ENCODE peak calls at places on chromosome 22, in seven cellular contexts. H is H1, C is SJSA1, M is skeletal muscle cell, Z is GM23338, N is mesendoderm, K is dorsolateral prefrontal cortex. V is an unnamed sample.

GRCh38 chr22:35883028-35883620 is 145.5 kb downstream of the RBFOX2 start:
- DNase-seq in Z (peak), N (peak), M (no peak), C (no peak), H (no peak), K (no peak), V (no peak)

GRCh38 chr22:50626856-50627451 is 998 bp downstream of the ARSA start:
- DNase-seq in C (no peak), Z (no peak), H (no peak), N (no peak), K (no peak), M (no peak), V (no peak)

GRCh38 chr22:44667829-44668189 is 34.2 kb upstream of the PRR5 start:
- DNase-seq in Z (no peak), K (no peak), N (no peak), M (no peak), H (no peak), C (no peak), V (no peak)

GRCh38 chr22:35938226-35938625 is 90.4 kb downstream of the RBFOX2 start:
- DNase-seq in M (no peak), Z (no peak), C (no peak), H (no peak), K (no peak), N (no peak), V (no peak)

GRCh38 chr22:40258463-40259046 is 80.8 kb downstream of the TNRC6B start:
- DNase-seq in M (peak), C (no peak), H (no peak), Z (no peak), K (no peak), N (no peak), V (no peak)

GRCh38 chr22:49760630-49761571 is 66.8 kb downstream of the BRD1 start:
- DNase-seq in K (no peak), N (no peak), H (no peak), M (no peak), C (no peak), Z (no peak), V (peak)

GRCh38 chr22:38238519-38239051 is 34.2 kb downstream of the TMEM184B start:
- DNase-seq in H (no peak), Z (no peak), C (no peak), K (no peak), N (no peak), M (peak), V (no peak)

GRCh38 chr22:44448271-44448780 is 49.7 kb downstream of the RTL6 start:
- DNase-seq in H (no peak), N (no peak), C (peak), K (no peak), Z (no peak), M (peak), V (no peak)

GRCh38 chr22:20128902-20129746 is 2.5 kb upstream of the ZDHHC8 start:
- DNase-seq in M (no peak), C (no peak), N (peak), K (peak), H (no peak), Z (peak), V (peak)

GRCh38 chr22:49703990-49704344 is 123.7 kb downstream of the BRD1 start:
- DNase-seq in C (no peak), M (no peak), H (no peak), Z (no peak), K (no peak), N (no peak), V (no peak)

GRCh38 chr22:21108379-21109115 is 62.8 kb downstream of the LRRC74B start:
- DNase-seq in H (no peak), M (no peak), N (no peak), Z (no peak), K (no peak), C (no peak), V (no peak)

GRCh38 chr22:49577168-49578060 is 250.3 kb downstream of the BRD1 start:
- DNase-seq in N (no peak), K (no peak), M (no peak), H (no peak), C (no peak), Z (no peak), V (no peak)

GRCh38 chr22:33470456-33470855 is 412.3 kb upstream of the SYN3 start:
- DNase-seq in N (no peak), H (no peak), K (no peak), C (no peak), Z (no peak), M (no peak), V (no peak)

GRCh38 chr22:26461188-26461810 is 22.3 kb downstream of the HPS4 start:
- DNase-seq in Z (peak), K (peak), H (peak), C (peak), M (no peak), N (peak), V (peak)

GRCh38 chr22:20228055-20228938 is 39.8 kb downstream of the RTN4R start:
- DNase-seq in C (no peak), N (no peak), K (no peak), M (no peak), H (no peak), Z (no peak), V (no peak)

GRCh38 chr22:27220349-27220748 is 563.0 kb downstream of the MIAT start:
- DNase-seq in K (no peak), H (no peak), N (no peak), M (peak), C (no peak), Z (no peak), V (no peak)

GRCh38 chr22:33720166-33720878 is 200.0 kb downstream of the LARGE1 start:
- DNase-seq in C (no peak), N (no peak), Z (no peak), M (no peak), K (no peak), H (no peak), V (no peak)

GRCh38 chr22:28799834-28800307 is 498 bp downstream of the XBP1 start:
- DNase-seq in M (peak), Z (peak), H (no peak), K (peak), C (peak), N (peak), V (no peak)

GRCh38 chr22:41672780-41673509 is 15.7 kb downstream of the SNU13 start:
- DNase-seq in H (no peak), M (no peak), C (no peak), N (peak), K (no peak), Z (peak), V (no peak)

GRCh38 chr22:42217019-42217751 is 53.3 kb downstream of the TCF20 start:
- DNase-seq in N (no peak), H (no peak), M (peak), C (no peak), Z (no peak), K (no peak), V (no peak)

GRCh38 chr22:42937164-42937854 is 77.6 kb downstream of the PACSIN2 start:
- DNase-seq in M (peak), K (no peak), Z (no peak), H (no peak), N (peak), C (peak), V (peak)

GRCh38 chr22:50734986-50735738 is 2.8 kb upstream of the ACR start:
- DNase-seq in C (peak), Z (no peak), N (no peak), K (no peak), H (no peak), M (no peak), V (no peak)

GRCh38 chr22:48919187-48919590 is 908.5 kb downstream of the BRD1 start:
- DNase-seq in Z (no peak), C (no peak), M (no peak), N (no peak), K (no peak), H (no peak), V (no peak)

GRCh38 chr22:44107341-44107740 is 73.4 kb upstream of the PARVG start:
- DNase-seq in K (no peak), N (peak), H (peak), C (no peak), Z (peak), M (no peak), V (no peak)

GRCh38 chr22:28801845-28802594 is 1.7 kb upstream of the XBP1 start:
- DNase-seq in C (peak), N (no peak), Z (peak), H (no peak), K (no peak), M (no peak), V (peak)

GRCh38 chr22:35489225-35489624 is 51.4 kb upstream of the RASD2 start:
- DNase-seq in Z (no peak), C (no peak), N (no peak), H (no peak), K (no peak), M (no peak), V (no peak)

GRCh38 chr22:33850724-33851123 is 69.6 kb downstream of the LARGE1 start:
- DNase-seq in M (no peak), C (no peak), N (peak), Z (peak), K (no peak), H (peak), V (no peak)

GRCh38 chr22:22824340-22825212 is 63.0 kb upstream of the IGLL5 start:
- DNase-seq in M (no peak), C (no peak), N (no peak), Z (no peak), H (no peak), K (no peak), V (no peak)

GRCh38 chr22:26890870-26891269 is 233.5 kb downstream of the MIAT start:
- DNase-seq in K (no peak), Z (peak), N (peak), M (no peak), C (no peak), H (no peak), V (no peak)

GRCh38 chr22:49763696-49764095 is 64.0 kb downstream of the BRD1 start:
- DNase-seq in K (no peak), Z (no peak), C (peak), M (no peak), H (no peak), N (no peak), V (no peak)

GRCh38 chr22:45968751-45969413 is 8.1 kb downstream of the WNT7B start:
- DNase-seq in K (no peak), Z (no peak), H (no peak), N (no peak), C (peak), M (peak), V (no peak)

GRCh38 chr22:28031383-28031922 is 112.4 kb upstream of the PITPNB start:
- DNase-seq in H (no peak), M (no peak), N (no peak), K (no peak), Z (no peak), C (peak), V (no peak)

GRCh38 chr22:31627223-31627731 is 34.7 kb downstream of the PISD start:
- DNase-seq in C (no peak), N (no peak), Z (no peak), M (no peak), H (no peak), K (no peak), V (no peak)

GRCh38 chr22:31625661-31626426 is 36.2 kb downstream of the PISD start:
- DNase-seq in N (peak), Z (peak), H (no peak), K (peak), M (no peak), C (no peak), V (no peak)

GRCh38 chr22:31623634-31624312 is 38.2 kb downstream of the PISD start:
- DNase-seq in K (peak), N (no peak), Z (no peak), M (no peak), H (no peak), C (no peak), V (no peak)

GRCh38 chr22:31626427-31627150 is 35.4 kb downstream of the PISD start:
- DNase-seq in M (no peak), N (no peak), Z (no peak), K (peak), C (no peak), H (no peak), V (no peak)

DNA sequence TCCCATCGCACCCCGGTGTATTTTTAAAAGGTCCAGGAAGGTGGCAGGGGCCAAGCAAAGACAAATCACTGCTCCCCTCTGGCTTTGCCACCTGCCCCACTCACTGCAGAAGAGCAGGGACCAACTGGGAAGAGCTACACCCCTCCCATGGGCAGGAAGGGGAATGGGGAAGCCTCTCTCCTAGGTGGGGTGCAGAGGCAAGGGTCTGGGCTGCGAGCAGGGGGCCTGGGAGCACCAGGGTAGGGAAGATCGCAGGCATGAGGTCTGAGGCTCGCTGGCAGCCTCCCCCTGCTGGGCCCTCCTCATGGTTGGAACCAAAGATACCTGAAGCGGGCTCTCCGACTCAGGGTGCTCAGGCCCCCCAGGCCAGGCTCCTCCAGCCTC is 36.8 kb downstream of the PISD start:
- DNase-seq in Z (no peak), C (no peak), M (no peak), K (no peak), H (no peak), N (no peak), V (no peak)
- H3K4me3 ChIP-seq in Z (peak), C (no peak), M (no peak), K (peak), H (no peak), N (no peak), V (no peak)

GRCh38 chr22:37126882-37127281 is 17.4 kb upstream of the TMPRSS6 start:
- DNase-seq in K (no peak), N (no peak), Z (peak), H (no peak), M (no peak), C (no peak), V (no peak)
- H3K4me3 ChIP-seq in K (no peak), N (no peak), Z (no peak), H (no peak), M (no peak), C (no peak), V (no peak)

DNA sequence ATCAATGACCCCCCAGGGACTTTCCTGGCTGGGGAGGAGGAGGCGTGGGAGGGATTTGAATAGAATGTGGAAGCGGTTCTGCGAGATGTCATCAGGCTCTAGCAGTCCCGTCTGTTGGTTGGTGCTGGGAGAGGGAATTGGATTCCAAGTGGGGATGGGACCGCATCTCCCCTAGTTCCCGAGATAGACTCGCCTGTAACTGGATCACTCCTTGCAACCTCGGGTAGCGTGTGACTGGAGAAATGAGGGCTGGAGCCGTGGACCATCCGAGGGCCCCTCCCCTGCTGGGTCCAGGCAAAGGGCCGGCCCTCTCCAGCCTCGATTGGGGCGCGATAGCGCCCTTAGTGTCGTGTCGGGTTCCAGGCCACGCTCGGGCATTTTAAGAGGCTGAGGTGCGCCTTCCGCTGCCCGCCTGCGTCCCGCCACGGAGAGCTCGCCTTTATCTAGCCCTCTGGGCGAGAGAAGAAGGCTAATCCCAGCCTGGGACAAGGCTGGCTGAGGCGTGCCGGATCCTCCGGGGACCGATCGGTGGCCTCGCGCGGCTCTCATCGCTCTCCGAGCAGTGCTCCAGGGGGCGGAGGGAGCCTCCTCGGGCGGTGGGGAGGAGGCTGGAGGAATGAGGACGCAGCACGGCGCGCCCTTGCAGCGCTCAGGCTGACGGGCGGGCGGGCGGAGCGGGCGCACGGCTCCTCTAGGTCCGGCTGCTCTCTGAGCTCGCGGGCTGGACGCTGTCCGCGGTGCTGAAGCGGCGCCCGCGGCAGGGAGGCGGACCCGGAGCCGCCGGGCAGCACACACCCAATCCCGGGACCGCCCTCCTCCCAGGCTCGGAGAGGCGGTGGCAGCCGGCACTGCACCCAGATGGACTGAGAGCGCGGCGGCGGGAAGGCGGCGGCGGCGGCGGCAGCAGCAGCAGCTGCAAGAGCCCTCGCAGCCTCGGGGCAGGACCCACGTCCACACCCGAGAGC is 107.8 kb downstream of the OSBP2 start:
- DNase-seq in C (peak), Z (peak), H (peak), M (peak), K (peak), N (peak), V (peak)
- H3K4me3 ChIP-seq in C (no peak), Z (peak), H (peak), M (peak), K (peak), N (no peak), V (no peak)

DNA sequence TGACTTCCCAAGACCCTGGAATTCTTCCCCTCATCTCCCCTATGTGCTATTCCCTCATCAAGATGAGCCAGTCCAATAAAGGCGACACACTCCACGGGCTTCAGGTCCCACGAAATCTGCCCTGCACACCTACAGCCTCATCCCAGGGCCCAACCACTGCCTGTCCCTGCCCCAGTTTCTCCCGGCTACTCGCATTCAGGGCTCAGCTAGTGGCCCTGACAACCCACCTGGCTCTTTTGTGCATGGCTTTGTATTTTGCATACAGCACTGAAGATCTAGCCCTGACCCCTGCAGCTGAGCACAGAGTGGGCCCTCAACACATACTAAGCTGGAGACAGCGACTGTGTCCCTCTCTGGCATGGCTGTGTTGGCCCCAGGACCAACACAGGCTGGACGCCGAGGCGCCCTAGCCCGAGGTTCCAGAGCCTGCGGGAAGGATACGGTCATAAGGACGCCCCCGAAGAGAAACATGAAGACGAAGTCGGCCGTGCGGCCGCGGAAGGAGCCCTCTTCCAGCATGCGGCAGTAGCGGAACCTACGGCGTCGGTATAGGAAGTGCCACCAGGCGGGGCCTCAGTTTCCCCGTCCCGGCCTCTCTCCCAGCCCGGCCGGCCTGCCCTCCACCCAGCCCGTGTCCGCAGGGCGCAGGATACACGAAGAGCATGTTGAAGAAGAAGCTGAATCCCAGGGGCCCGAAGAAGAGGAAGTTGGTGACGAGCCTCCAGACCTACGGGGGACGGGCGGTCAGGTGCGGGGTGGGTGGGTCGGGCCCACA is 708 bp downstream of the DERL3 start:
- DNase-seq in H (no peak), M (no peak), Z (peak), N (peak), K (no peak), C (no peak), V (peak)
- H3K4me3 ChIP-seq in H (peak), M (peak), Z (peak), N (no peak), K (peak), C (no peak), V (peak)

DNA sequence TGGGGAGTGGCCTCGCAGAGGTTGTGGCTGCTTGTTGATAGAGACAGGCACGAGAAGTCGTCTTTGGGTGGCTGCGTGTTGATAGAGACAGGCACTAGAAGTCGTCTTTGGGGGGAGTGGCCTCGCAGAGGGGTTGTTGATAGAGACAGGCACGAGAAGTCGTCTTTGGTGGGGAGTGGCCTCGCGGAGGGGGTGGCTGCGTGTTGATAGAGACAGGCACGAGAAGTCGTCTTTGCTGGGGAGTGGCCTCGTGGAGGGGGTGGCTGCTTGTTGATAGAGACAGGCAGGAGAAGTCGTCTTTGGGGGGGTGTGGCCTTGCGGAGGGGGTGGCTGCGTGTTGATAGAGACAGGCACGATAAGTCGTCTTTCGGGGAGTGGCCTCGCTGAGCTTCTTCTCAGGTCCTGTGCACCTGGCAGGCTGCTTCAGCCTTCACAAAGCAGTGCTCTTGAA is 328.8 kb downstream of the TBC1D22A start:
- DNase-seq in C (no peak), K (no peak), M (no peak), N (no peak), H (no peak), Z (peak), V (no peak)
- H3K4me3 ChIP-seq in C (no peak), K (peak), M (peak), N (no peak), H (peak), Z (peak), V (no peak)

V was measured in HL-60.